ENCODE peak calls at places on chromosome 22, in ten cellular contexts. K is A549, T is NCI-H226, Z is cardiac septum, P is HT-29, V is NCI-H748 treated with DMSO at 0.1 percent for 48 hours, X is HFF-Myc, S is stromal cell of bone marrow, Y is sigmoid colon, I is NCI-H774. U is an unnamed sample.

GRCh38 chr22:19508024-19508776 is 16.0 kb downstream of the CLDN5 start:
- DNase-seq in P (no peak), K (no peak), X (no peak), T (no peak), V (no peak), Y (no peak), S (no peak), I (no peak), Z (peak; percentile 67), U (no peak)

GRCh38 chr22:23211622-23212021 is 31.3 kb downstream of the BCR start:
- DNase-seq in V (no peak), P (no peak), K (no peak), S (no peak), I (no peak), X (no peak), T (no peak), Z (no peak), Y (no peak), U (no peak)

GRCh38 chr22:48738204-48738980 is 1089.3 kb downstream of the BRD1 start:
- DNase-seq in T (no peak), V (no peak), X (no peak), Y (peak; percentile 56), I (no peak), Z (peak; percentile 67), K (no peak), P (no peak), S (no peak), U (no peak)

GRCh38 chr22:44587004-44587793 is 89.2 kb upstream of the RTL6 start:
- DNase-seq in S (no peak), K (peak; percentile 11), T (no peak), Y (peak; percentile 56), P (no peak), Z (no peak), X (no peak), I (peak; percentile 17), V (peak; percentile 88), U (no peak)

GRCh38 chr22:47160781-47161520 is 398.5 kb downstream of the TBC1D22A start:
- DNase-seq in I (no peak), V (no peak), T (no peak), K (no peak), S (no peak), Y (peak; percentile 34), Z (peak; percentile 15), P (no peak), X (no peak), U (no peak)

GRCh38 chr22:36439481-36440271 is 41.8 kb downstream of the TXN2 start:
- DNase-seq in T (peak; percentile 36), P (no peak), X (peak; percentile 83), Y (peak; percentile 89), I (no peak), Z (no peak), K (peak; percentile 55), V (no peak), S (peak; percentile 80), U (no peak)

GRCh38 chr22:42646569-42647525 is 2.3 kb downstream of the CYB5R3 start:
- DNase-seq in K (no peak), V (no peak), Z (peak; percentile 89), P (peak; percentile 20), I (no peak), S (no peak), T (peak; percentile 80), X (no peak), Y (no peak), U (no peak)

GRCh38 chr22:23698094-23698493 is 7.3 kb downstream of the RGL4 start:
- DNase-seq in T (no peak), I (no peak), K (no peak), X (no peak), S (no peak), Y (no peak), V (no peak), P (no peak), Z (no peak), U (no peak)

GRCh38 chr22:43385770-43386641 is 25.8 kb upstream of the MPPED1 start:
- DNase-seq in I (peak; percentile 24), P (peak; percentile 63), Z (peak; percentile 87), X (peak; percentile 17), T (peak; percentile 7), K (peak; percentile 72), Y (peak; percentile 84), V (peak; percentile 62), S (peak; percentile 40), U (peak; percentile 77)

GRCh38 chr22:46504586-46504985 is 32.8 kb downstream of the CELSR1 start:
- DNase-seq in V (no peak), T (no peak), X (no peak), Z (no peak), P (no peak), S (no peak), Y (no peak), I (no peak), K (no peak), U (no peak)

GRCh38 chr22:35839811-35840739 is 122.4 kb downstream of the APOL5 start:
- DNase-seq in S (peak; percentile 95), P (peak; percentile 86), V (peak; percentile 79), I (peak; percentile 82), X (peak; percentile 93), T (peak; percentile 81), K (peak; percentile 97), Y (peak; percentile 94), Z (peak; percentile 90), U (no peak)

GRCh38 chr22:23182289-23183106 is 2.2 kb downstream of the BCR start:
- DNase-seq in I (no peak), Z (no peak), K (no peak), Y (no peak), S (no peak), T (no peak), X (no peak), V (peak; percentile 17), P (peak; percentile 63), U (peak; percentile 37)

GRCh38 chr22:34105461-34106062 is 185.3 kb upstream of the LARGE1 start:
- DNase-seq in Y (peak; percentile 76), X (no peak), V (peak; percentile 0), S (peak; percentile 1), K (peak; percentile 26), I (peak; percentile 5), P (peak; percentile 50), Z (no peak), T (no peak), U (peak; percentile 6)

GRCh38 chr22:46033256-46034200 is 56.6 kb upstream of the WNT7B start:
- DNase-seq in Z (peak; percentile 66), Y (no peak), S (no peak), I (no peak), V (no peak), X (no peak), T (no peak), P (no peak), K (no peak), U (no peak)

GRCh38 chr22:28594076-28594783 is 85.4 kb downstream of the TTC28 start:
- DNase-seq in K (no peak), Y (no peak), I (no peak), T (no peak), P (no peak), V (no peak), Z (no peak), X (no peak), S (no peak), U (no peak)

GRCh38 chr22:45769569-45770210 is 98.1 kb downstream of the ATXN10 start:
- DNase-seq in X (no peak), T (no peak), Z (no peak), Y (no peak), K (no peak), P (no peak), S (no peak), V (no peak), I (no peak), U (no peak)